ENCODE peak calls at places on chromosome 17, in eight cellular contexts. T is activated naive CD4-positive, alpha-beta T cell treated with Interleukin-2 at 50 U/mL for 16 hours; H is brain microvascular endothelial cell; E is GM13976; I is myocyte; J is fibroblast of the conjunctiva; A is stimulated activated CD4-positive, alpha-beta T cell treated with anti-CD3 and anti-CD28 coated beads, Interleukin-15, amount 100 ng/mL, for 1 hour; Z is WERI-Rb-1. M is an unnamed sample.

GRCh38 chr17:56948491-56948890 is 12.4 kb downstream of the COIL start:
- DNase-seq in A (no peak), I (no peak), H (no peak), J (no peak), Z (no peak), E (no peak), T (no peak), M (no peak)

GRCh38 chr17:32515677-32516383 is 29.0 kb downstream of the CDK5R1 start:
- DNase-seq in A (no peak), H (no peak), E (no peak), I (peak), Z (no peak), J (no peak), T (no peak), M (no peak)

GRCh38 chr17:47335101-47335936 is 11.6 kb downstream of the EFCAB13 start:
- DNase-seq in T (no peak), I (no peak), E (no peak), J (no peak), Z (no peak), A (no peak), H (no peak), M (no peak)

GRCh38 chr17:237406-237955 is 56.0 kb upstream of the DOC2B start:
- DNase-seq in J (no peak), Z (no peak), A (no peak), I (no peak), H (no peak), T (no peak), E (no peak), M (no peak)

GRCh38 chr17:35046740-35047283 is 16.7 kb downstream of the RFFL start:
- DNase-seq in E (peak), J (no peak), H (peak), T (peak), Z (peak), A (no peak), I (peak), M (no peak)

GRCh38 chr17:57862990-57863667 is 13.3 kb upstream of the MRPS23 start:
- DNase-seq in T (no peak), J (no peak), Z (peak), I (no peak), E (no peak), H (no peak), A (no peak), M (no peak)

GRCh38 chr17:2063306-2064146 is 8.6 kb downstream of the HIC1 start:
- DNase-seq in J (no peak), Z (no peak), A (no peak), E (peak), T (no peak), I (no peak), H (peak), M (no peak)

GRCh38 chr17:61619953-61620352 is 28.9 kb upstream of the NACA2 start:
- DNase-seq in T (no peak), H (no peak), Z (no peak), J (no peak), A (no peak), E (no peak), I (no peak), M (no peak)

GRCh38 chr17:48163809-48164208 is 56.2 kb downstream of the SNX11 start:
- DNase-seq in J (no peak), Z (no peak), A (no peak), E (no peak), T (no peak), I (no peak), H (no peak), M (no peak)

GRCh38 chr17:49572226-49572625 is 3.4 kb upstream of the NXPH3 start:
- DNase-seq in Z (no peak), J (no peak), I (no peak), A (no peak), T (no peak), E (no peak), H (no peak), M (no peak)

GRCh38 chr17:51820766-51821165 is 337.7 kb downstream of the CA10 start:
- DNase-seq in T (no peak), J (no peak), A (no peak), H (no peak), I (no peak), Z (no peak), E (no peak), M (no peak)

GRCh38 chr17:36948717-36949460 is at the start of gene AATF:
- DNase-seq in E (peak), H (peak), T (peak), J (peak), I (peak), Z (peak), A (peak), M (peak)

GRCh38 chr17:77200711-77201110 is 59.9 kb downstream of the SEC14L1 start:
- DNase-seq in E (no peak), A (no peak), Z (no peak), J (no peak), I (no peak), T (no peak), H (no peak), M (no peak)

GRCh38 chr17:74369221-74369620 is 1.9 kb downstream of the GPR142 start:
- DNase-seq in H (no peak), T (peak), J (no peak), E (peak), I (no peak), A (peak), Z (peak), M (no peak)

GRCh38 chr17:74856113-74856512 is 3.6 kb downstream of the GRIN2C start:
- DNase-seq in A (no peak), I (peak), E (no peak), T (no peak), Z (no peak), J (no peak), H (no peak), M (no peak)